ENCODE peak calls at places on chromosomes 1 and 21, in nine cellular contexts. G is activated CD8-positive, alpha-beta T cell treated with anti-CD3 and anti-CD28 coated beads for 36 hours; M is psoas muscle; L is activated naive CD4-positive, alpha-beta T cell treated with anti-CD3 and anti-CD28 coated beads, Interleukin-2, amount 50 U/mL, for 72 hours; O is body of pancreas; W is left ventricle myocardium superior; E is CD4-positive, alpha-beta T cell; T is pancreas; Q is activated CD8-positive, alpha-beta memory T cell treated with anti-CD3 and anti-CD28 coated beads, Interleukin-2, amount 10 ng/mL, durations not matched to agents 7 days and 5 days. I is an unnamed sample.

GRCh38 chr1:215863796-215864195 is 296.7 kb downstream of the KCTD3 start:
- ATAC-seq in E (no peak), Q (no peak), T (no peak), W (no peak), M (no peak), L (no peak), G (no peak), O (no peak), I (no peak)

GRCh38 chr1:170164103-170164763 is 18.5 kb downstream of the NTMT2 start:
- ATAC-seq in M (no peak), W (no peak), O (no peak), L (no peak), Q (no peak), E (no peak), G (no peak), T (no peak), I (peak)

GRCh38 chr21:41611966-41612606 is 104.1 kb upstream of the TMPRSS2 start:
- ATAC-seq in Q (no peak), W (no peak), M (no peak), E (no peak), G (no peak), O (peak), T (peak), L (no peak), I (peak)

GRCh38 chr1:246506440-246506784 is 667 bp downstream of the SMYD3 start:
- ATAC-seq in E (peak), T (peak), W (peak), O (peak), G (no peak), L (peak), Q (peak), M (peak), I (peak)

GRCh38 chr1:172138636-172139035 is 281.8 kb upstream of the C1orf105 start:
- ATAC-seq in O (no peak), Q (no peak), L (no peak), G (no peak), W (peak), T (no peak), E (no peak), M (no peak), I (no peak)

GRCh38 chr1:203152158-203153034 is 23.2 kb downstream of the MYBPH start:
- ATAC-seq in T (no peak), Q (no peak), L (no peak), O (no peak), G (no peak), E (no peak), W (no peak), M (no peak), I (no peak)

GRCh38 chr1:156747737-156748669 is 3.5 kb downstream of the HDGF start:
- ATAC-seq in T (no peak), G (no peak), E (no peak), Q (no peak), O (no peak), W (peak), L (no peak), M (peak), I (peak)

GRCh38 chr1:85379203-85380136 is 85.5 kb downstream of the DDAH1 start:
- ATAC-seq in Q (no peak), L (no peak), G (no peak), M (peak), O (peak), W (peak), E (no peak), T (no peak), I (no peak)

GRCh38 chr1:89174491-89174890 is 1.3 kb downstream of the GBP7 start:
- ATAC-seq in E (no peak), M (no peak), Q (no peak), W (no peak), T (no peak), G (no peak), O (no peak), L (no peak), I (no peak)

GRCh38 chr1:223364685-223365382 is 858 bp upstream of the SUSD4 start:
- ATAC-seq in E (peak), Q (no peak), G (no peak), M (no peak), W (peak), T (no peak), L (peak), O (no peak), I (peak)

GRCh38 chr1:54998100-54998499 is 633 bp upstream of the BSND start:
- ATAC-seq in L (no peak), M (no peak), O (no peak), G (no peak), T (no peak), W (no peak), E (no peak), Q (no peak), I (no peak)

GRCh38 chr1:206770531-206771352 is at the start of gene IL19:
- ATAC-seq in E (no peak), W (peak), G (no peak), Q (no peak), O (no peak), T (no peak), L (no peak), M (no peak), I (no peak)

GRCh38 chr1:175540928-175541645 is 202.3 kb downstream of the TNR start:
- ATAC-seq in G (no peak), E (no peak), L (no peak), T (peak), O (peak), Q (no peak), M (no peak), W (no peak), I (no peak)

GRCh38 chr21:22898061-22898460 is 1899.9 kb downstream of the NCAM2 start:
- ATAC-seq in O (no peak), L (no peak), Q (no peak), E (no peak), W (no peak), G (no peak), M (no peak), T (no peak), I (no peak)

GRCh38 chr1:33612877-33613487 is 140.5 kb downstream of the ZSCAN20 start:
- ATAC-seq in Q (no peak), M (peak), O (peak), T (peak), E (no peak), L (no peak), W (peak), G (peak), I (no peak)

GRCh38 chr1:13536612-13537011 is 22.8 kb upstream of the LRRC38 start:
- ATAC-seq in L (no peak), W (no peak), T (no peak), G (no peak), M (no peak), Q (no peak), O (no peak), E (no peak), I (no peak)

GRCh38 chr21:34031835-34032370 is 41.5 kb upstream of the MRPS6 start:
- ATAC-seq in W (no peak), M (no peak), L (peak), Q (peak), T (no peak), E (no peak), O (no peak), G (peak), I (peak)

GRCh38 chr1:18469514-18469913 is 11.2 kb upstream of the KLHDC7A start:
- ATAC-seq in T (no peak), L (no peak), M (no peak), W (no peak), O (no peak), G (no peak), E (no peak), Q (no peak), I (no peak)

GRCh38 chr1:73673980-73674379 is 524.0 kb downstream of the LRRIQ3 start:
- ATAC-seq in Q (no peak), G (no peak), W (no peak), T (no peak), E (no peak), O (no peak), M (no peak), L (no peak), I (no peak)

GRCh38 chr21:37207441-37208009 is 59.6 kb downstream of the VPS26C start:
- ATAC-seq in O (peak), T (peak), G (peak), W (peak), M (peak), Q (peak), E (no peak), L (peak), I (peak)

GRCh38 chr21:45542242-45542666 is at the start of gene SLC19A1:
- ATAC-seq in M (peak), E (peak), T (peak), L (peak), O (peak), G (peak), W (peak), Q (peak), I (peak)

GRCh38 chr1:212678456-212679410 is 20.9 kb downstream of the BATF3 start:
- ATAC-seq in L (peak), T (no peak), E (no peak), O (no peak), M (no peak), Q (peak), W (no peak), G (peak), I (peak)

GRCh38 chr1:172843444-172843843 is 184.5 kb downstream of the FASLG start:
- ATAC-seq in O (no peak), G (no peak), Q (no peak), T (no peak), L (no peak), E (no peak), M (no peak), W (no peak), I (no peak)

GRCh38 chr1:190663962-190664361 is 186.3 kb upstream of the BRINP3 start:
- ATAC-seq in Q (no peak), O (no peak), W (no peak), M (no peak), T (no peak), L (no peak), E (no peak), G (no peak), I (no peak)

GRCh38 chr1:147073062-147073432 is 99.2 kb downstream of the PRKAB2 start:
- ATAC-seq in M (no peak), W (no peak), Q (no peak), G (peak), E (peak), T (no peak), L (peak), O (no peak), I (peak)

GRCh38 chr21:44288251-44289110 is 2.8 kb downstream of the AIRE start:
- ATAC-seq in M (no peak), Q (no peak), O (no peak), W (no peak), G (no peak), E (no peak), L (no peak), T (no peak), I (no peak)

GRCh38 chr1:36238433-36238832 is 14.2 kb downstream of the THRAP3 start:
- ATAC-seq in G (no peak), T (no peak), E (no peak), Q (no peak), M (peak), O (no peak), L (no peak), W (no peak), I (no peak)

GRCh38 chr1:25347556-25347955 is 9.4 kb downstream of the TMEM50A start:
- ATAC-seq in G (no peak), W (no peak), E (no peak), M (no peak), L (no peak), Q (no peak), T (no peak), O (no peak), I (no peak)

GRCh38 chr1:156898151-156898550 is 4.6 kb downstream of the PEAR1 start:
- ATAC-seq in E (no peak), M (no peak), O (peak), T (no peak), G (peak), W (peak), L (peak), Q (peak), I (peak)

GRCh38 chr21:32406405-32406804 is 6.1 kb upstream of the EVA1C start:
- ATAC-seq in T (no peak), O (no peak), E (no peak), M (no peak), Q (no peak), W (no peak), L (no peak), G (no peak), I (no peak)

GRCh38 chr1:158077366-158078256 is 84.2 kb downstream of the KIRREL1 start:
- ATAC-seq in L (no peak), G (no peak), E (no peak), Q (no peak), T (no peak), M (no peak), W (no peak), O (no peak), I (no peak)

GRCh38 chr1:14369526-14370213 is 228.8 kb upstream of the KAZN start:
- ATAC-seq in E (no peak), M (no peak), G (no peak), O (no peak), T (no peak), L (no peak), Q (no peak), W (no peak), I (no peak)

GRCh38 chr1:23496490-23497181 is 12.7 kb upstream of the ASAP3 start:
- ATAC-seq in W (peak), G (peak), L (peak), O (peak), E (no peak), Q (peak), M (peak), T (peak), I (peak)

GRCh38 chr1:55289042-55289441 is 73.9 kb upstream of the USP24 start:
- ATAC-seq in W (no peak), T (no peak), L (no peak), O (no peak), G (no peak), Q (no peak), M (no peak), E (no peak), I (no peak)

GRCh38 chr1:218262259-218262658 is 22.8 kb upstream of the RRP15 start:
- ATAC-seq in O (no peak), G (no peak), E (no peak), M (no peak), W (no peak), L (no peak), Q (no peak), T (no peak), I (no peak)

GRCh38 chr1:99661780-99662179 is 15.9 kb downstream of the PALMD start:
- ATAC-seq in T (no peak), W (peak), O (no peak), Q (no peak), G (no peak), L (no peak), M (no peak), E (no peak), I (no peak)

GRCh38 chr1:42431514-42431913 is 24.3 kb downstream of the ZMYND12 start:
- ATAC-seq in Q (no peak), O (no peak), E (no peak), W (no peak), T (no peak), G (no peak), L (no peak), M (no peak), I (no peak)

I was measured in activated T-helper 17 cell treated with anti-CD3 and anti-CD28 coated beads, Interleukin-2, amount 50 U/mL, for 72 hours.